ENCODE peak calls at places on chromosome 21, in ten cellular contexts. J, R, I, G, Q, F, V, B, P and X are unnamed samples.
A peak's percentile ranks its signal among the peaks of the same experiment; 100 is the strongest.

GRCh38 chr21:42403611-42404231 is at the start of gene UBASH3A:
- DNase-seq in I (no peak), V (peak; percentile 47), F (no peak), R (no peak), B (no peak), J (no peak), P (no peak), G (peak; percentile 64), Q (no peak), X (no peak)

GRCh38 chr21:29524055-29524454 is 225.3 kb downstream of the BACH1 start:
- DNase-seq in P (no peak), G (no peak), Q (no peak), V (no peak), R (no peak), I (no peak), B (no peak), J (no peak), F (no peak), X (no peak)

GRCh38 chr21:46392921-46393320 is 65.8 kb upstream of the DIP2A start:
- DNase-seq in P (no peak), F (no peak), V (no peak), R (peak; percentile 31), I (no peak), G (no peak), Q (peak; percentile 53), J (peak; percentile 37), B (no peak), X (no peak)

GRCh38 chr21:17548262-17548661 is 35.4 kb downstream of the CXADR start:
- DNase-seq in V (no peak), I (no peak), F (no peak), B (no peak), P (no peak), G (no peak), J (no peak), R (no peak), Q (no peak), X (no peak)

GRCh38 chr21:42191064-42191463 is 27.9 kb upstream of the ABCG1 start:
- DNase-seq in Q (no peak), P (no peak), G (no peak), R (no peak), I (no peak), V (no peak), J (peak; percentile 9), B (no peak), F (no peak), X (no peak)

GRCh38 chr21:46518983-46519583 is 60.4 kb downstream of the DIP2A start:
- DNase-seq in F (no peak), P (no peak), R (no peak), Q (no peak), V (no peak), J (no peak), G (no peak), B (no peak), I (no peak), X (no peak)

GRCh38 chr21:28439852-28440251 is 552.8 kb downstream of the LTN1 start:
- DNase-seq in G (no peak), R (no peak), J (no peak), P (no peak), B (no peak), Q (peak; percentile 17), F (no peak), V (no peak), I (no peak), X (no peak)

GRCh38 chr21:41626038-41626437 is 118.1 kb upstream of the TMPRSS2 start:
- DNase-seq in P (no peak), F (no peak), R (no peak), J (no peak), I (no peak), B (no peak), G (peak; percentile 60), V (no peak), Q (no peak), X (no peak)

GRCh38 chr21:45888361-45889009 is 93.1 kb upstream of the COL6A1 start:
- DNase-seq in V (no peak), J (no peak), G (no peak), F (no peak), B (no peak), Q (no peak), R (no peak), P (no peak), I (no peak), X (no peak)

GRCh38 chr21:24861471-24861870 is 745.8 kb downstream of the MRPL39 start:
- DNase-seq in B (no peak), R (no peak), Q (no peak), V (no peak), G (no peak), P (no peak), I (no peak), J (no peak), F (no peak), X (no peak)

GRCh38 chr21:46099476-46099875 is 1.6 kb downstream of the COL6A2 start:
- DNase-seq in F (peak; percentile 55), G (peak; percentile 54), I (no peak), Q (no peak), P (peak; percentile 8), V (no peak), J (peak; percentile 16), B (no peak), R (no peak), X (no peak)

GRCh38 chr21:42097860-42098259 is 26.7 kb downstream of the UMODL1 start:
- DNase-seq in I (peak; percentile 91), V (no peak), P (no peak), R (peak; percentile 97), F (peak; percentile 91), J (peak; percentile 71), B (no peak), Q (peak; percentile 98), G (peak; percentile 85), X (peak; percentile 92)

GRCh38 chr21:34522284-34522683 is 10.3 kb upstream of the KCNE1 start:
- DNase-seq in Q (no peak), J (no peak), P (no peak), I (no peak), R (no peak), F (no peak), B (no peak), G (peak; percentile 74), V (no peak), X (peak; percentile 60)

GRCh38 chr21:45299864-45300785 is 12.4 kb upstream of the POFUT2 start:
- DNase-seq in V (no peak), J (no peak), P (no peak), R (no peak), I (no peak), B (no peak), F (no peak), G (peak; percentile 44), Q (no peak), X (no peak)

GRCh38 chr21:35198004-35198403 is 148.9 kb upstream of the RUNX1 start:
- DNase-seq in R (peak; percentile 81), Q (peak; percentile 96), G (no peak), P (no peak), I (peak; percentile 97), J (no peak), V (no peak), F (peak; percentile 39), B (no peak), X (no peak)

GRCh38 chr21:39087238-39087975 is 95.8 kb downstream of the PSMG1 start:
- DNase-seq in B (no peak), R (no peak), F (no peak), Q (no peak), G (no peak), J (no peak), V (no peak), I (no peak), P (no peak), X (no peak)

GRCh38 chr21:39084979-39085729 is 98.1 kb downstream of the PSMG1 start:
- DNase-seq in I (peak; percentile 66), R (no peak), G (no peak), P (no peak), J (no peak), V (no peak), Q (no peak), B (no peak), F (peak; percentile 66), X (no peak)

GRCh38 chr21:39087976-39088370 is 95.3 kb downstream of the PSMG1 start:
- DNase-seq in B (no peak), Q (no peak), J (no peak), I (no peak), R (no peak), G (no peak), F (no peak), P (no peak), V (no peak), X (no peak)

GRCh38 chr21:39085843-39086415 is 97.3 kb downstream of the PSMG1 start:
- DNase-seq in P (no peak), R (no peak), V (no peak), J (no peak), F (no peak), G (no peak), Q (no peak), B (no peak), I (no peak), X (no peak)

DNA sequence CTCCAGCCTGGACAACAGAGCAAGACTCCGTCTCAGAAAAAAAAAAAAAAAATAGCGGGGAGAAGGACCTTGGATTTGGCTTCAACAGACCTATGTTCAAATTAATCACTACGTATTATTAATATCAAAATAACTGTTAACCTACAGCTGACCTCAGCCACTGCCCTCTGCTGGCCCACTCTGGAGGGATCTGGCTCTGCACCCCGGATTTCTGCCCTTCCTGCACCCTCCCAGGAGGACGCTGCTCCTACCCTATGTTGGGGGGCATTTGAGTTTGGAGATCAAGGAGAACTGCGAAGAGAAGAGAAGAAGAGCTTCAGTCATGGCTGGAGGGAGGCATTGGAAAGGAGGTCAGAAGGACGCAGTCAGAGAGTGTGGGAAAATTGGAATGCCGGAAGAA is 96.7 kb downstream of the PSMG1 start:
- DNase-seq in F (no peak), I (no peak), Q (no peak), R (no peak), B (no peak), V (no peak), J (no peak), G (no peak), P (no peak), X (no peak)
- TF ChIP-seq CTCF in F (peak; percentile 8), I (no peak), Q (peak; percentile 49), R (no peak), B (no peak), V (no peak), J (no peak), G (no peak), P (no peak), X (peak; percentile 10)

GRCh38 chr21:15976807-15977206 is 247.0 kb downstream of the USP25 start:
- DNase-seq in F (peak; percentile 7), B (no peak), V (no peak), J (no peak), R (no peak), G (no peak), Q (no peak), P (no peak), I (no peak), X (no peak)
- TF ChIP-seq CTCF in F (peak; percentile 32), B (no peak), V (no peak), J (no peak), R (peak; percentile 39), G (no peak), Q (peak; percentile 52), P (peak; percentile 41), I (peak; percentile 30), X (no peak)

GRCh38 chr21:39082656-39083376 is 100.4 kb downstream of the PSMG1 start:
- DNase-seq in I (no peak), V (no peak), B (no peak), J (peak; percentile 64), F (no peak), Q (no peak), R (no peak), P (no peak), G (no peak), X (no peak)
- TF ChIP-seq CTCF in I (no peak), V (no peak), B (no peak), J (no peak), F (no peak), Q (no peak), R (no peak), P (peak; percentile 23), G (no peak), X (no peak)

GRCh38 chr21:36727886-36728285 is 29.0 kb downstream of the SIM2 start:
- DNase-seq in G (peak; percentile 13), J (no peak), R (no peak), I (no peak), P (no peak), Q (no peak), V (no peak), F (no peak), B (no peak), X (no peak)
- TF ChIP-seq CTCF in G (no peak), J (no peak), R (no peak), I (no peak), P (no peak), Q (peak; percentile 31), V (no peak), F (no peak), B (no peak), X (no peak)